ENCODE peak calls at places on chromosome 14, in ten cellular contexts. T, F, A, K, H, J, B, X, P and I are unnamed samples.
A peak's percentile ranks its signal among the peaks of the same experiment; 100 is the strongest.

GRCh38 chr14:105348169-105348944 is 33.8 kb downstream of the PACS2 start:
- DNase-seq in J (no peak), T (no peak), B (no peak), F (no peak), X (no peak), P (no peak), K (no peak), H (no peak), A (no peak), I (no peak)

GRCh38 chr14:57403521-57403864 is 13.1 kb downstream of the NAA30 start:
- DNase-seq in J (no peak), X (no peak), F (no peak), P (no peak), H (no peak), A (no peak), K (no peak), T (no peak), B (no peak), I (no peak)

GRCh38 chr14:80388980-80389711 is 177.8 kb upstream of the DIO2 start:
- DNase-seq in A (peak; percentile 79), X (no peak), J (peak; percentile 84), F (peak; percentile 75), P (no peak), H (peak; percentile 96), T (no peak), B (no peak), K (no peak), I (peak; percentile 32)

GRCh38 chr14:60649815-60650381 is 621 bp upstream of the SIX1 start:
- DNase-seq in X (no peak), J (no peak), T (no peak), A (peak; percentile 38), B (no peak), F (no peak), H (peak; percentile 65), K (no peak), P (peak; percentile 73), I (no peak)

GRCh38 chr14:103259801-103260628 is 74.0 kb upstream of the EIF5 start:
- DNase-seq in F (no peak), J (no peak), X (no peak), K (no peak), H (no peak), A (no peak), B (no peak), T (no peak), P (no peak), I (no peak)

GRCh38 chr14:61260939-61261776 is 20.0 kb downstream of the TMEM30B start:
- DNase-seq in P (peak; percentile 52), H (peak; percentile 74), T (no peak), B (no peak), K (no peak), A (peak; percentile 77), F (no peak), J (peak; percentile 78), X (no peak), I (peak; percentile 67)

GRCh38 chr14:65095633-65096205 is 6.6 kb downstream of the MAX start:
- DNase-seq in H (peak; percentile 91), T (no peak), K (no peak), B (peak; percentile 91), J (peak; percentile 54), F (peak; percentile 91), A (no peak), X (no peak), P (no peak), I (peak; percentile 51)

GRCh38 chr14:64906022-64906421 is 8.2 kb upstream of the CHURC1 start:
- DNase-seq in A (no peak), J (no peak), X (no peak), K (no peak), H (no peak), T (no peak), P (no peak), F (no peak), B (no peak), I (no peak)

GRCh38 chr14:20873370-20874177 is 17.6 kb upstream of the RNASE3 start:
- DNase-seq in B (peak; percentile 84), F (peak; percentile 86), K (peak; percentile 94), J (no peak), H (peak; percentile 84), X (peak; percentile 87), T (peak; percentile 62), A (peak; percentile 38), P (peak; percentile 97), I (no peak)

GRCh38 chr14:100899841-100900771 is 3.4 kb downstream of the RTL1 start:
- DNase-seq in A (no peak), B (peak; percentile 58), K (no peak), H (no peak), P (peak; percentile 78), T (no peak), F (no peak), J (no peak), X (no peak), I (no peak)

GRCh38 chr14:100902295-100902694 is 1.2 kb downstream of the RTL1 start:
- DNase-seq in H (no peak), B (peak; percentile 19), T (no peak), X (no peak), K (no peak), F (no peak), A (no peak), P (peak; percentile 74), J (no peak), I (no peak)

GRCh38 chr14:100901391-100902183 is 1.9 kb downstream of the RTL1 start:
- DNase-seq in X (no peak), H (no peak), K (no peak), A (no peak), T (no peak), J (no peak), P (no peak), F (no peak), B (peak; percentile 55), I (no peak)

GRCh38 chr14:100898935-100899840 is 4.3 kb downstream of the RTL1 start:
- DNase-seq in B (peak; percentile 64), H (peak; percentile 34), J (no peak), F (no peak), K (peak; percentile 27), A (no peak), X (no peak), T (no peak), P (peak; percentile 49), I (no peak)

GRCh38 chr14:100900837-100901390 is 2.6 kb downstream of the RTL1 start:
- DNase-seq in P (peak; percentile 91), F (no peak), H (peak; percentile 22), K (no peak), J (no peak), X (no peak), T (no peak), B (peak; percentile 66), A (peak; percentile 33), I (no peak)
- TF ChIP-seq CTCF in P (peak; percentile 66), F (no peak), H (peak; percentile 48), K (no peak), J (peak; percentile 32), X (no peak), T (peak; percentile 8), B (no peak), A (peak; percentile 39), I (peak; percentile 24)

GRCh38 chr14:87810711-87811110 is 182.3 kb downstream of the GALC start:
- DNase-seq in J (no peak), H (no peak), F (no peak), T (no peak), A (no peak), K (no peak), P (no peak), B (no peak), X (peak; percentile 15), I (no peak)
- TF ChIP-seq CTCF in J (no peak), H (no peak), F (no peak), T (no peak), A (no peak), K (no peak), P (no peak), B (no peak), X (no peak), I (no peak)

DNA sequence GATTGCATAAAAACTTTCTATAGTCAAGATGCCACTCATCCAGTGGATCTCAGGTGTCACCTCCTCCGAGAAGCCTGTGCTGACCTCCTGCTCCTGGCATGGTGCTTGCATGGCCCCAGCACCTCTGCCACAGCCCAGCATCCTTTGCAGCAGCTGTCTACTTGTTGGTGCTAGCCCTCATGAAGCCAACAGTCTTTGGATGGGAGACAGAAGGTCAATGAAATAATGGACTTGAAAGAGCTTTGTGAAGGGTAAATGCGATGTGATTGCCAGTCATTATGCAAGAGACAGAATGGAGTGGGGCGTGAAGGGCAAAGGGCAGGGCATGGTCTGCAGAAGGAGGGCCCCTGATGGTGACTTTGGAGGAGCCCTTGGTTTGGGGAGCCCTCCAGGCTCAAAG is 63.0 kb upstream of the CLMN start:
- DNase-seq in J (no peak), A (no peak), X (no peak), K (no peak), T (no peak), P (peak; percentile 25), B (no peak), H (no peak), F (no peak), I (no peak)
- TF ChIP-seq CTCF in J (no peak), A (no peak), X (no peak), K (no peak), T (no peak), P (no peak), B (no peak), H (no peak), F (no peak), I (no peak)

GRCh38 chr14:25836647-25837046 is 761.2 kb downstream of the NOVA1 start:
- DNase-seq in F (no peak), K (no peak), H (no peak), P (no peak), A (no peak), B (no peak), J (no peak), X (no peak), T (no peak), I (no peak)

GRCh38 chr14:25828562-25828961 is 769.3 kb downstream of the NOVA1 start:
- DNase-seq in A (no peak), J (no peak), X (no peak), K (no peak), B (no peak), F (no peak), T (no peak), P (no peak), H (no peak), I (no peak)

GRCh38 chr14:25837431-25837950 is 760.3 kb downstream of the NOVA1 start:
- DNase-seq in K (no peak), H (no peak), B (no peak), P (no peak), A (no peak), J (no peak), T (no peak), F (no peak), X (no peak), I (no peak)

DNA sequence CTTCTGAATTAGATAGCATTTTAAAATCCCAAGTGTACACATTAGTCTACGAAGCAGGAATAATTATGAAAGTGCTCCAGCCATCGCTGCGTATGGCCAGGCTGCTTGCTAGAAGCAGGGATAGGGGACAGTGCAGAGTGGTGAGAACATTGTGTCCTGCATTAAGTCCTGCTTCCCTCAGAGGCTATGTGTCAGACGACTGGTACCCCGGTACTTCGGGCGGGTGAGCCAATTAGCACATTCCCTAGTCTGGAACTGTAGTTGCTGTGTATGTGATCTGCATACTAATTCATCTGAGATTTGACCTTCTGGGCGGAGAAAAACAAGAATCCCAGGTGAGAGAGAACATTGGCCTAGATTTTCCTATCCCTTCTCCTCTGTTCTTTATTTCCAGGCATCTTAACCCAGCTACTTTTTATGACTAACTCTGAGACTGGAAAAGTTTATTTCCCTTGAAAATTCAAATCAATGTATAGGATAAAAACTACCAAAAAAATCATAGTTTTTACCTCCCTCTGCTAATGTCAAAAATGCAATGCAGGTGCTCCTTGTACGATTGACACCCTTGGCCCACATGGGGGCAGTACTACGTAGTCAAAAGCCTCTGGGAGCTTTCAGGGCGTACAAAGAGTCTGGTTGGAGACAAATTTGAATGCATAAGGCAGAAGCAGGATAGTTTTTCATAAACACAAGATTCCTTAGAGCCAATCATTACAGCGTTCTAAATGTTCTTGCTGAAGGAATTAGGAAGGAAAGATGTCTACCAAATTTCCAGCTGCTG is 764.3 kb downstream of the NOVA1 start:
- DNase-seq in A (peak; percentile 67), B (no peak), T (no peak), P (peak; percentile 81), H (peak; percentile 80), K (no peak), F (peak; percentile 25), X (no peak), J (no peak), I (no peak)
- TF ChIP-seq CTCF in A (peak; percentile 67), B (peak; percentile 58), T (no peak), P (peak; percentile 92), H (peak; percentile 86), K (no peak), F (peak; percentile 50), X (no peak), J (no peak), I (no peak)